ENCODE peak calls at places on chromosomes 13 and 19, in ten cellular contexts. H is LHCN-M2; Z is neural crest cell; D is activated CD4-positive, alpha-beta memory T cell treated with anti-CD3 and anti-CD28 coated beads for 36 hours; P is aorta; W is HFFc6; C is GF-D8; S is nucleus accumbens; E is LoVo; A is brain microvascular endothelial cell. Q is an unnamed sample.

GRCh38 chr13:76019421-76020044 is 383.4 kb downstream of the LMO7 start:
- DNase-seq in D (peak), S (peak), H (no peak), W (peak), A (no peak), E (no peak), Z (peak), C (no peak), P (no peak), Q (no peak)

GRCh38 chr19:18469245-18470107 is 31.5 kb upstream of the ISYNA1 start:
- DNase-seq in D (peak), H (peak), E (no peak), W (peak), Z (peak), S (peak), A (peak), P (peak), C (no peak), Q (no peak)

GRCh38 chr19:10260141-10260584 is 8.1 kb downstream of the MRPL4 start:
- DNase-seq in Z (no peak), E (no peak), C (no peak), P (no peak), A (no peak), H (no peak), D (peak), W (no peak), S (peak), Q (no peak)

GRCh38 chr13:93227906-93228801 is 1.5 kb downstream of the GPC6 start:
- DNase-seq in W (peak), A (peak), H (peak), P (peak), S (peak), Z (peak), E (no peak), D (no peak), C (no peak), Q (peak)

GRCh38 chr19:31356587-31357314 is 7.5 kb upstream of the TSHZ3 start:
- DNase-seq in Z (no peak), H (no peak), C (no peak), S (no peak), A (no peak), W (no peak), E (no peak), P (peak), D (peak), Q (no peak)

GRCh38 chr13:58712191-58712590 is 1080.6 kb downstream of the PCDH17 start:
- DNase-seq in A (no peak), Z (no peak), H (no peak), E (no peak), P (no peak), D (no peak), C (no peak), S (no peak), W (no peak), Q (no peak)

GRCh38 chr13:80341771-80342271 is 895 bp upstream of the SPRY2 start:
- DNase-seq in A (peak), E (peak), P (no peak), S (peak), D (no peak), H (peak), W (no peak), Z (peak), C (peak), Q (no peak)

GRCh38 chr13:113358653-113359052 is 5.3 kb downstream of the GRTP1 start:
- DNase-seq in Z (no peak), P (no peak), H (no peak), E (no peak), S (no peak), D (no peak), A (no peak), C (no peak), W (no peak), Q (no peak)

GRCh38 chr19:16026131-16026530 is 50.2 kb upstream of the TPM4 start:
- DNase-seq in Z (no peak), E (no peak), C (no peak), H (no peak), W (no peak), D (no peak), P (peak), A (no peak), S (no peak), Q (no peak)

GRCh38 chr19:54449701-54450069 is 686 bp downstream of the LENG8 start:
- DNase-seq in H (no peak), A (peak), P (no peak), S (no peak), E (no peak), D (no peak), Z (no peak), W (no peak), C (no peak), Q (no peak)

GRCh38 chr19:3760871-3761361 is 576 bp downstream of the APBA3 start:
- DNase-seq in P (no peak), H (no peak), D (peak), E (no peak), S (no peak), A (peak), C (no peak), W (no peak), Z (no peak), Q (no peak)

GRCh38 chr19:41957838-41958366 is 1.2 kb downstream of the RABAC1 start:
- DNase-seq in D (peak), E (peak), H (peak), A (peak), Z (peak), W (peak), P (no peak), C (peak), S (peak), Q (peak)

GRCh38 chr13:108609353-108609752 is 20.1 kb upstream of the MYO16 start:
- DNase-seq in E (peak), Z (no peak), S (no peak), H (no peak), C (no peak), A (no peak), W (no peak), D (no peak), P (no peak), Q (peak)

GRCh38 chr19:51122112-51122981 is 2.4 kb upstream of the SIGLEC9 start:
- DNase-seq in S (no peak), A (peak), P (no peak), E (no peak), D (no peak), W (no peak), H (peak), C (no peak), Z (no peak), Q (no peak)

GRCh38 chr19:41958367-41959055 is 610 bp downstream of the RABAC1 start:
- DNase-seq in C (no peak), W (peak), A (peak), H (peak), D (peak), S (no peak), Z (peak), E (peak), P (peak), Q (peak)

GRCh38 chr19:10431943-10432735 is 11.8 kb downstream of the PDE4A start:
- DNase-seq in W (no peak), Z (no peak), D (peak), A (no peak), H (no peak), C (no peak), P (peak), S (no peak), E (no peak), Q (no peak)

GRCh38 chr13:91133941-91134772 is 213.3 kb upstream of the MIR17HG start:
- DNase-seq in Z (peak), P (no peak), E (peak), C (no peak), S (no peak), D (peak), W (peak), A (peak), H (peak), Q (no peak)

GRCh38 chr13:44403720-44404063 is 30.1 kb downstream of the SERP2 start:
- DNase-seq in D (no peak), S (no peak), W (no peak), Z (no peak), H (no peak), C (no peak), P (peak), A (no peak), E (no peak), Q (no peak)

GRCh38 chr19:3336680-3337523 is 29.5 kb upstream of the NFIC start:
- DNase-seq in C (no peak), W (no peak), H (peak), S (peak), D (no peak), P (peak), Z (no peak), A (no peak), E (no peak), Q (no peak)

GRCh38 chr19:1000095-1000494 is at the start of gene GRIN3B:
- DNase-seq in W (peak), C (no peak), D (peak), H (peak), A (peak), S (no peak), Z (peak), E (no peak), P (peak), Q (no peak)

GRCh38 chr13:59728896-59729545 is 434.7 kb downstream of the DIAPH3 start:
- DNase-seq in S (no peak), P (no peak), W (no peak), C (no peak), D (no peak), H (peak), Z (no peak), E (no peak), A (no peak), Q (no peak)

GRCh38 chr13:65011403-65011802 is 2218.7 kb downstream of the PCDH9 start:
- DNase-seq in E (no peak), D (no peak), A (no peak), Z (no peak), H (no peak), P (no peak), C (no peak), S (no peak), W (no peak), Q (no peak)

GRCh38 chr19:53580871-53581835 is 43.2 kb downstream of the ZNF331 start:
- DNase-seq in E (no peak), D (no peak), Z (no peak), P (peak), C (no peak), A (no peak), W (no peak), H (no peak), S (no peak), Q (no peak)

GRCh38 chr13:85093808-85094207 is 705.4 kb downstream of the SLITRK6 start:
- DNase-seq in H (no peak), A (peak), W (peak), S (no peak), P (no peak), Z (no peak), D (no peak), C (no peak), E (no peak), Q (no peak)

GRCh38 chr13:44159633-44160279 is 213.9 kb upstream of the SERP2 start:
- DNase-seq in D (no peak), S (no peak), Z (no peak), W (no peak), E (peak), C (no peak), H (peak), A (no peak), P (no peak), Q (no peak)

GRCh38 chr19:7254590-7254989 is 39.6 kb downstream of the INSR start:
- DNase-seq in W (no peak), A (no peak), Z (no peak), P (no peak), H (no peak), D (no peak), S (no peak), C (no peak), E (no peak), Q (no peak)

GRCh38 chr19:50669319-50670101 is 20.3 kb downstream of the C19orf81 start:
- DNase-seq in H (peak), C (no peak), W (no peak), D (peak), S (no peak), E (peak), A (no peak), P (no peak), Z (peak), Q (no peak)

GRCh38 chr13:38804536-38804935 is 117.7 kb downstream of the FREM2 start:
- DNase-seq in S (no peak), Z (no peak), H (peak), A (no peak), P (no peak), D (no peak), E (no peak), C (no peak), W (no peak), Q (no peak)

GRCh38 chr13:27965343-27965739 is 3.8 kb downstream of the CDX2 start:
- DNase-seq in D (no peak), H (no peak), A (no peak), S (no peak), Z (no peak), W (no peak), C (no peak), E (no peak), P (no peak), Q (no peak)

GRCh38 chr19:16969127-16969526 is 57.5 kb downstream of the CPAMD8 start:
- DNase-seq in W (no peak), H (peak), E (no peak), Z (no peak), D (no peak), C (no peak), A (peak), P (no peak), S (no peak), Q (no peak)

GRCh38 chr19:48735031-48735615 is 5.3 kb downstream of the RASIP1 start:
- DNase-seq in S (no peak), C (no peak), A (no peak), H (no peak), D (no peak), P (no peak), E (no peak), W (no peak), Z (peak), Q (no peak)

GRCh38 chr13:96141032-96141431 is 51.1 kb downstream of the HS6ST3 start:
- DNase-seq in P (no peak), C (no peak), W (no peak), A (no peak), H (peak), S (no peak), Z (no peak), D (no peak), E (no peak), Q (peak)

GRCh38 chr19:41223431-41224234 is 4.6 kb downstream of the AXL start:
- DNase-seq in Z (no peak), A (peak), W (peak), H (peak), P (peak), C (no peak), E (peak), D (peak), S (no peak), Q (peak)

GRCh38 chr19:3367572-3368440 is 1.4 kb downstream of the NFIC start:
- DNase-seq in W (no peak), S (no peak), C (peak), P (no peak), E (no peak), A (no peak), H (no peak), D (no peak), Z (no peak), Q (no peak)

GRCh38 chr19:33248954-33249613 is 23.4 kb upstream of the SLC7A10 start:
- DNase-seq in C (peak), E (peak), P (no peak), H (no peak), D (peak), W (no peak), A (no peak), S (no peak), Z (no peak), Q (no peak)

GRCh38 chr19:8697671-8698432 is 743 bp downstream of the ACTL9 start:
- DNase-seq in S (no peak), A (no peak), W (no peak), E (no peak), Z (peak), C (no peak), H (no peak), D (peak), P (no peak), Q (no peak)

GRCh38 chr19:28519950-28520861 is 692.7 kb downstream of the UQCRFS1 start:
- DNase-seq in P (no peak), H (peak), E (no peak), Z (no peak), W (no peak), C (no peak), S (no peak), D (no peak), A (no peak), Q (no peak)

GRCh38 chr19:2049741-2050348 is 1.2 kb downstream of the MKNK2 start:
- DNase-seq in D (peak), P (peak), S (peak), H (peak), Z (no peak), W (peak), E (peak), A (peak), C (peak), Q (no peak)